ENCODE peak calls at places on chromosomes 1 and 21, in eight cellular contexts. G, R, I, U, O, K, Q and D are unnamed samples.

GRCh38 chr1:169707917-169708604 is 3.4 kb downstream of the SELL start:
- DNase-seq in G (no peak), U (no peak), K (no peak), R (no peak), I (no peak), O (no peak), Q (no peak), D (no peak)

GRCh38 chr1:50929376-50929958 is 30.6 kb downstream of the FAF1 start:
- DNase-seq in U (no peak), Q (no peak), I (no peak), R (no peak), K (no peak), O (no peak), G (peak), D (no peak)

GRCh38 chr1:8404450-8405370 is 86.8 kb downstream of the SLC45A1 start:
- DNase-seq in K (no peak), G (no peak), O (no peak), I (no peak), Q (no peak), R (no peak), U (no peak), D (no peak)

GRCh38 chr1:2349821-2350220 is 41.5 kb downstream of the MORN1 start:
- DNase-seq in K (no peak), I (no peak), Q (no peak), R (no peak), U (no peak), G (no peak), O (no peak), D (no peak)

GRCh38 chr1:145858238-145858936 is 494 bp downstream of the PIAS3 start:
- DNase-seq in U (peak), K (peak), O (peak), I (peak), R (peak), G (peak), Q (peak), D (peak)

GRCh38 chr1:6234502-6235295 is 1.1 kb downstream of the ICMT start:
- DNase-seq in G (peak), I (no peak), Q (no peak), U (no peak), R (no peak), O (no peak), K (no peak), D (no peak)

GRCh38 chr1:43363935-43364525 is 3.8 kb downstream of the ELOVL1 start:
- DNase-seq in U (no peak), O (no peak), R (no peak), Q (no peak), G (no peak), I (no peak), K (no peak), D (no peak)

GRCh38 chr1:244290386-244290785 is 161.3 kb downstream of the ADSS2 start:
- DNase-seq in I (no peak), Q (no peak), U (no peak), O (no peak), R (no peak), K (no peak), G (no peak), D (no peak)

GRCh38 chr21:31733521-31734149 is 1.7 kb upstream of the SCAF4 start:
- DNase-seq in U (no peak), R (no peak), G (no peak), K (no peak), I (no peak), O (no peak), Q (no peak), D (no peak)

GRCh38 chr21:42931560-42932235 is 6.3 kb upstream of the ERVH48-1 start:
- DNase-seq in I (no peak), Q (no peak), O (no peak), G (no peak), K (no peak), U (no peak), R (no peak), D (no peak)

GRCh38 chr1:179817789-179818188 is 59.8 kb downstream of the TOR1AIP2 start:
- DNase-seq in Q (no peak), U (no peak), K (no peak), I (no peak), O (no peak), R (no peak), G (no peak), D (no peak)

GRCh38 chr1:244350027-244350426 is 101.7 kb downstream of the ADSS2 start:
- DNase-seq in O (no peak), Q (no peak), G (no peak), R (no peak), I (no peak), U (no peak), K (no peak), D (no peak)

GRCh38 chr1:110638556-110638955 is 32.4 kb upstream of the KCNA2 start:
- DNase-seq in K (no peak), R (no peak), Q (no peak), O (no peak), U (no peak), G (no peak), I (no peak), D (no peak)

GRCh38 chr1:168774241-168774640 is 45.2 kb upstream of the DPT start:
- DNase-seq in I (no peak), O (no peak), U (no peak), G (no peak), Q (no peak), R (no peak), K (no peak), D (no peak)

GRCh38 chr1:14149431-14149830 is 449.1 kb upstream of the KAZN start:
- DNase-seq in G (no peak), R (no peak), I (no peak), K (no peak), Q (no peak), U (no peak), O (peak), D (no peak)

GRCh38 chr21:40002978-40003377 is 135.7 kb downstream of the PCP4 start:
- DNase-seq in U (no peak), R (no peak), Q (no peak), K (no peak), G (no peak), I (no peak), O (no peak), D (no peak)